ENCODE peak calls at places on chromosome 20, in five cellular contexts. B, D, Z, V and O are unnamed samples.

GRCh38 chr20:38806855-38807655 is 1.6 kb downstream of the PPP1R16B start:
- DNase-seq in B (no peak), Z (peak), V (no peak), D (no peak), O (no peak)

GRCh38 chr20:3141757-3142156 is 17.9 kb downstream of the FASTKD5 start:
- DNase-seq in D (no peak), Z (no peak), V (no peak), B (no peak), O (no peak)

GRCh38 chr20:17570347-17571152 is 675 bp downstream of the DSTN start:
- DNase-seq in Z (peak), V (no peak), D (peak), B (no peak), O (no peak)

GRCh38 chr20:35901678-35902544 is 52.4 kb downstream of the SCAND1 start:
- DNase-seq in B (no peak), V (peak), Z (no peak), D (no peak), O (no peak)

GRCh38 chr20:56629464-56630085 is 469 bp downstream of the TFAP2C start:
- DNase-seq in V (no peak), Z (no peak), B (no peak), D (no peak), O (no peak)

GRCh38 chr20:44080646-44081267 is 106.2 kb downstream of the JPH2 start:
- DNase-seq in B (peak), D (peak), Z (peak), V (no peak), O (no peak)

GRCh38 chr20:49288784-49289696 is 11.2 kb upstream of the ZNFX1 start:
- DNase-seq in V (no peak), D (no peak), B (no peak), Z (no peak), O (no peak)

GRCh38 chr20:38460040-38460623 is 12.5 kb upstream of the RALGAPB start:
- DNase-seq in D (no peak), V (peak), B (no peak), Z (no peak), O (no peak)

GRCh38 chr20:50724851-50725721 is 6.3 kb upstream of the PARD6B start:
- DNase-seq in B (peak), Z (no peak), V (peak), D (peak), O (peak)

GRCh38 chr20:32203556-32204484 is 3.7 kb downstream of the PLAGL2 start:
- DNase-seq in Z (no peak), V (no peak), D (no peak), B (peak), O (no peak)

GRCh38 chr20:58712823-58713731 is 20.5 kb downstream of the NPEPL1 start:
- DNase-seq in D (peak), Z (no peak), B (no peak), V (no peak), O (no peak)

GRCh38 chr20:16472045-16472872 is 101.0 kb downstream of the KIF16B start:
- DNase-seq in B (no peak), Z (no peak), D (no peak), V (no peak), O (no peak)

GRCh38 chr20:25864326-25864970 is 167.8 kb upstream of the ZNF337 start:
- DNase-seq in B (no peak), D (no peak), V (no peak), Z (no peak), O (no peak)

GRCh38 chr20:16664031-16664430 is 65.8 kb upstream of the SNRPB2 start:
- DNase-seq in V (no peak), D (no peak), Z (no peak), B (no peak), O (no peak)

GRCh38 chr20:49230575-49231211 is 11.5 kb downstream of the DDX27 start:
- DNase-seq in D (no peak), B (no peak), Z (no peak), V (no peak), O (no peak)